ENCODE peak calls at places on chromosomes 12 and 14, in six cellular contexts. W is Karpas-422, J is MM.1S, V is mammary epithelial cell, R is GM12878, X is GM23248. A is an unnamed sample. For H3K9me3 and H4K20me1, the result is how much of the 10 kb centered on the place peaks cover.

GRCh38 chr12:32036477-32037263 is 70.0 kb upstream of the BICD1 start:
- DNase-seq in J (no peak), V (no peak), X (no peak), W (no peak), R (no peak), A (no peak)

GRCh38 chr12:51593539-51593938 is 2.5 kb downstream of the SCN8A start:
- DNase-seq in R (no peak), J (peak), W (peak), X (peak), V (peak), A (peak)

GRCh38 chr12:106205208-106206069 is 42.4 kb downstream of the CKAP4 start:
- DNase-seq in R (no peak), J (peak), V (peak), W (peak), X (peak), A (no peak)

GRCh38 chr12:87812711-87813110 is 216.5 kb downstream of the C12orf50 start:
- DNase-seq in V (no peak), J (no peak), R (no peak), X (peak), W (no peak), A (peak)

GRCh38 chr14:59018978-59019377 is 169.5 kb upstream of the DAAM1 start:
- DNase-seq in X (no peak), R (no peak), V (no peak), W (peak), J (no peak), A (no peak)

GRCh38 chr14:66403183-66403582 is 83.0 kb upstream of the CCDC196 start:
- DNase-seq in J (peak), V (peak), R (no peak), X (peak), W (peak), A (peak)

GRCh38 chr12:87678453-87678852 is 350.7 kb downstream of the C12orf50 start:
- DNase-seq in W (no peak), R (no peak), V (peak), J (no peak), X (peak), A (peak)

GRCh38 chr12:124844411-124845397 is 19.0 kb downstream of the SCARB1 start:
- DNase-seq in V (no peak), J (no peak), X (no peak), R (no peak), W (no peak), A (no peak)

GRCh38 chr14:72663956-72664650 is 229.8 kb downstream of the DPF3 start:
- DNase-seq in W (no peak), R (no peak), J (no peak), X (no peak), V (no peak), A (peak)
- H3K9me3 ChIP-seq in W (under half), R (under half), J (under half), X (under half), V (under half), A (under half)

DNA sequence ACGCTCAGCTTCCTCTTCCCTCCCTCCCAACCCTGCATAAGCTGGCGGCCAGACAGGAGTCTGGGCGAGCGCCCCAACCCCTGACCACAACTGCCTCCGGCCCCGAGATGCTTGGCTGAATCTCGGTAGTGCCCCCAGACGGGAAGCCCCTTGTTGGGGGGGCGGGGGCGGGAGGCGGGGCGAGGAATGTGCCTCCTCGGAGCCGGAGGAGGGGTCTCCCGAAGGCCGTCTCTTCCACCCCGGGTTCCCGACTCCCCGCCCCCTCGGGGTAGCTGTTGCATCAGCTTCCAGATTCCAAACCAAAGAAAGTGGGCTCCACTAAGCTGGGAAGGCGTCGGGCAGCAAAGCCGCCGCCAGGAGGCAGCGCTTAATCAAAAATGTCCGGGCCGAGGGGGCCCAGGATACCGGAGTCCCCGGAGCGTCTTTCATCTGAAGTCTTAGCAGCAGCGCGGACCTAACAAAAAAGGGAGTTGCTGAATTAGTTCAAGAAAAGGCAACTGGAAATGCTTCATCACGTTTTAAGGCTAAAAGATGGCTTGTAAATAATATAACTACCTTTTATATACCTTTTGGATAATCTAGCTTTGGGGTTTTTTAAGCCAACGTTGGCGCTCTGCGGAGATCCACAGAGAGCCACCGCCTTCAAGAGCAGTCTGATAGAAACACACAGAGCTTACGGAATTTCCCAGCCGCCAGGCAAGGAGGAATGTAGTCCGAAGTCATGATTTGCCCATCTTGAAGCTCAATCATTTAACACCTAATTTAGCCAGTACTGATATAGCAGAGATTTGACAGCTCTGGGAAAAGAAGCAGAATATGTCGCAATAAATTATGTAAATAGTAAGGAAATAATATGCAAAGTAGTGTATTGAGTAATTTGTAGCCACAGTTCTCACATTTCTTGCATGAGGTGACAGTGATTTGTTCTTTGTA is 6.8 kb upstream of the MRPL52 start:
- DNase-seq in V (peak), W (peak), R (no peak), X (peak), J (peak), A (peak)
- H3K27ac ChIP-seq in V (peak), W (no peak), R (peak), X (peak), J (no peak), A (peak)

GRCh38 chr14:100906420-100906819 is 2.9 kb upstream of the RTL1 start:
- DNase-seq in W (peak), X (no peak), J (no peak), R (no peak), V (no peak), A (no peak)

GRCh38 chr14:100905166-100905565 is 1.6 kb upstream of the RTL1 start:
- DNase-seq in J (no peak), R (no peak), V (no peak), X (no peak), W (no peak), A (no peak)

GRCh38 chr14:100904307-100905019 is 941 bp upstream of the RTL1 start:
- DNase-seq in W (no peak), J (no peak), X (peak), R (no peak), V (no peak), A (peak)

GRCh38 chr14:100909439-100909838 is 5.9 kb upstream of the RTL1 start:
- DNase-seq in R (no peak), X (no peak), J (no peak), W (no peak), V (no peak), A (no peak)

GRCh38 chr14:100907240-100907639 is 3.7 kb upstream of the RTL1 start:
- DNase-seq in R (no peak), J (no peak), X (no peak), W (no peak), V (no peak), A (peak)
- H4K20me1 ChIP-seq in R (under half), J (under half), X (under half), W (under half), V (under half), A (under half)

GRCh38 chr14:20563966-20564365 is 3.1 kb upstream of the RNASE9 start:
- DNase-seq in R (no peak), J (no peak), V (no peak), W (no peak), X (no peak), A (no peak)

GRCh38 chr14:20569066-20569465 is 8.2 kb upstream of the RNASE9 start:
- DNase-seq in R (no peak), W (no peak), V (no peak), J (no peak), X (no peak), A (no peak)

GRCh38 chr14:20564501-20564997 is 3.7 kb upstream of the RNASE9 start:
- DNase-seq in W (no peak), V (no peak), R (no peak), J (no peak), X (no peak), A (no peak)

DNA sequence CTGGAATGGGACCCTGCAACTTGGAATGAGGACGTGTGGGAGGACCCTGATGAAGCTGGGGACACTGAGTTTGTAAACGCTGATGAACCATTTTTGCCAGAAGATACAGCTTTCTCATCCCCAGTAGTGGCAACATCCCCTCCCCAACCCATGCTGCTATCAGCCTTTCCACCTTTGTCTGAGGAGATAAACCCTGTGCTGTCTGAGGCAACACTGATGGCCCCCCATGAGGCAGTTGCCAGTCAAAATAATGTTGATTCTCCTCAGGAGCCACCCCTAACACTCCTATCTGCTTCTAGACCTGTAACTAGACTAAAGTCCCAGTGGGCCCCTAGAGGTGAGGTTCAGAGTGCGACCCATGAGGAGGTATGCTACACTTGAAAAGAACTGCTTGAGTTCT is 7.5 kb upstream of the RNASE9 start:
- DNase-seq in J (no peak), V (no peak), W (no peak), X (no peak), R (no peak), A (no peak)
- H3K9me3 ChIP-seq in J (under half), V (under half), W (under half), X (under half), R (under half), A (under half)

GRCh38 chr12:113155641-113156040 is 6.1 kb downstream of the CFAP73 start:
- DNase-seq in W (no peak), R (no peak), V (no peak), X (no peak), J (no peak), A (no peak)
- H3K27ac ChIP-seq in W (no peak), R (no peak), V (no peak), X (no peak), J (no peak), A (no peak)

GRCh38 chr12:65895759-65896656 is 71.7 kb downstream of the HMGA2 start:
- DNase-seq in X (no peak), V (no peak), J (no peak), W (no peak), R (no peak), A (peak)
- H4K20me1 ChIP-seq in X (under half), V (under half), J (under half), W (under half), R (under half), A (under half)

DNA sequence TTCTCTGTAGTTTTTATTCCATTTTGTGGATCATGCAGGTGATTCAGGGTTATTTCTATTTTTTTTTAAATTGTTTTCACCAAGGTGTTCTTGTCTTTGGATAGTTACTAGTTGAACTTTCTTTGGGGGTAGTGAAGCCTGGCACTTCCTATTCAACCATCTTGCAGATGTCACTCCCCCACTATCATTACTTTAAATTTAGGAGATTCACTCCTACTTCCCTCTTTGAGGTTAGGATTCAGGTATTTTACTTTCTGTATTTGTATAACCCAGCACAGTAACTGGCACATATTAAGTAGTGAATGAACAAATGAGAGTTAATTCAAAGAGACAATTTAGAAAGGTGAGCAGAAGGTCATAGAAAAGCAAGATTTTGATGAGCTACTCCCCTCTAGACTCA is 255.6 kb downstream of the ATP23 start:
- DNase-seq in X (no peak), W (no peak), R (no peak), J (no peak), V (no peak), A (no peak)
- H3K9me3 ChIP-seq in X (under half), W (under half), R (under half), J (under half), V (under half), A (under half)